ENCODE peak calls at places on chromosome 12, in five cellular contexts. One of them, this sample, is unnamed. For H3K4me1, the result is how much of the 10 kb centered on the place peaks cover.

GRCh38 chr12:124032265-124032886 is 59.4 kb downstream of the ZNF664 start:
- ATAC-seq in upper lobe of left lung: no peak
- ATAC-seq in lung: peak
- ATAC-seq in GM23338: peak
- ATAC-seq in psoas muscle: peak
- ATAC-seq in this sample: no peak

GRCh38 chr12:71478277-71478676 is 38.7 kb downstream of the LGR5 start:
- ATAC-seq in upper lobe of left lung: no peak
- ATAC-seq in lung: no peak
- ATAC-seq in GM23338: no peak
- ATAC-seq in psoas muscle: no peak
- ATAC-seq in this sample: no peak

GRCh38 chr12:68648179-68648578 is 37.5 kb downstream of the RAP1B start:
- ATAC-seq in upper lobe of left lung: no peak
- ATAC-seq in lung: no peak
- ATAC-seq in GM23338: no peak
- ATAC-seq in psoas muscle: no peak
- ATAC-seq in this sample: no peak

GRCh38 chr12:124856132-124856841 is 7.4 kb downstream of the SCARB1 start:
- ATAC-seq in upper lobe of left lung: no peak
- ATAC-seq in lung: no peak
- ATAC-seq in GM23338: peak
- ATAC-seq in psoas muscle: peak
- ATAC-seq in this sample: no peak

GRCh38 chr12:20369164-20370000 is 1.0 kb downstream of the PDE3A start:
- ATAC-seq in upper lobe of left lung: peak
- ATAC-seq in lung: peak
- ATAC-seq in GM23338: peak
- ATAC-seq in psoas muscle: peak
- ATAC-seq in this sample: peak

GRCh38 chr12:100608776-100609175 is 35.3 kb downstream of the GAS2L3 start:
- ATAC-seq in upper lobe of left lung: no peak
- ATAC-seq in lung: peak
- ATAC-seq in GM23338: no peak
- ATAC-seq in psoas muscle: no peak
- ATAC-seq in this sample: no peak

GRCh38 chr12:57755454-57756372 is 810 bp downstream of the MARCHF9 start:
- ATAC-seq in upper lobe of left lung: no peak
- ATAC-seq in lung: no peak
- ATAC-seq in GM23338: peak
- ATAC-seq in psoas muscle: no peak
- ATAC-seq in this sample: no peak

GRCh38 chr12:62730649-62731377 is 204.1 kb downstream of the PPM1H start:
- ATAC-seq in upper lobe of left lung: no peak
- ATAC-seq in lung: peak
- ATAC-seq in GM23338: no peak
- ATAC-seq in psoas muscle: no peak
- ATAC-seq in this sample: no peak

GRCh38 chr12:113778432-113779128 is 187.5 kb downstream of the RBM19 start:
- ATAC-seq in upper lobe of left lung: no peak
- ATAC-seq in lung: no peak
- ATAC-seq in GM23338: peak
- ATAC-seq in psoas muscle: no peak
- ATAC-seq in this sample: no peak

GRCh38 chr12:108610856-108611605 is 13.1 kb upstream of the TMEM119 start:
- ATAC-seq in upper lobe of left lung: no peak
- ATAC-seq in lung: no peak
- ATAC-seq in GM23338: no peak
- ATAC-seq in psoas muscle: no peak
- ATAC-seq in this sample: no peak
- H3K4me1 ChIP-seq in upper lobe of left lung: under half
- H3K4me1 ChIP-seq in lung: under half
- H3K4me1 ChIP-seq in GM23338: under half
- H3K4me1 ChIP-seq in psoas muscle: under half
- H3K4me1 ChIP-seq in this sample: under half

GRCh38 chr12:2341051-2341751 is 288.4 kb downstream of the CACNA1C start:
- ATAC-seq in upper lobe of left lung: no peak
- ATAC-seq in lung: no peak
- ATAC-seq in GM23338: no peak
- ATAC-seq in psoas muscle: peak
- ATAC-seq in this sample: no peak
- H3K4me1 ChIP-seq in upper lobe of left lung: under half
- H3K4me1 ChIP-seq in lung: under half
- H3K4me1 ChIP-seq in GM23338: under half
- H3K4me1 ChIP-seq in psoas muscle: under half
- H3K4me1 ChIP-seq in this sample: half or more

DNA sequence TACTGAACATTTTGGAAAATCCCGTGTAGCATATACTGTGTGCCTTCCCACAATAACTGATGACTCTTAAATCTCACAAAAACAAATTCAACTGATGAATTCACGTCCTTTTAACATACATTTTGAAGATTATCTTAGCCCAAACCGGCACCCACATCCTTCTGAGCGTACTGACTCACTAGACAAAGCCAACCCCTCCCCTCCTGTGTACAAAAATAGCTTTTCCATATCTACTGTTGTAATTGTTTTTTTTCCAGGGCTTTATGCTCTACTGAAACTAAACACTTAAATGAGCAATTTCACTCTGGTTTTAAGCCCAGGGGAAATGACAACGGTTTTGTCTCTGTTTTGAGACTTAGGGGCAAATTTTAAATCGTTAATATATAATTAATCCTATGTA is 109.3 kb upstream of the ATF7IP start:
- ATAC-seq in upper lobe of left lung: no peak
- ATAC-seq in lung: no peak
- ATAC-seq in GM23338: no peak
- ATAC-seq in psoas muscle: no peak
- ATAC-seq in this sample: no peak
- H3K4me1 ChIP-seq in upper lobe of left lung: under half
- H3K4me1 ChIP-seq in lung: under half
- H3K4me1 ChIP-seq in GM23338: under half
- H3K4me1 ChIP-seq in psoas muscle: under half
- H3K4me1 ChIP-seq in this sample: under half

DNA sequence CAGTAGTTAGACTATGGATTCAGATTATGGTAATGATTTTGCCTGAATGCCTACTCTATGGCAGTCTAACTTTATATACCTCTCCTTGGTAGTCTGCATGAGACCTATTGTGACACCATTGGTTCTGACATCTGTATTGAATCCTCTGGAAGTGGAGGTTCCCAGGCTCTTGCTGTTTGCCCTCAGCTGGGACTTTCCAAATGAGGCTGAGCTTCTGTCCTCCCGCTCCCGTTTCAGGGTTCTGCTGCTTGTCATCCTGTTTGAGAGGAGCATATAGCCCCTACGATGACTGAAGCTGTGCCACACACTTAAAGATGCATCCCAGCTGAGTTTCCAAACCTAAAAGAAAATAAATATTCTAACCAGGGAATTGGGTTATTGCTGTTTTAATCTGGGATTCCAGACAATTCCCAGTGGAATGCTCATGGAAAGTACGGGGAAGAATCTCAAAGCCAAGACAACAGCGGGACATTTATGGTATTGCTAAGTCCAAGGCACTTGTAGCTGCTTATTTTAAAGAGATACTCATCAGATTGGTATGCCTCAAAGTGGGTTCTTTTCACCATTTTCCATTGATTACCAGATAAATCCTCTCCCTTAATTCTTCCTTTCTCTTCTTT is 105.9 kb downstream of the ETV6 start:
- ATAC-seq in upper lobe of left lung: no peak
- ATAC-seq in lung: no peak
- ATAC-seq in GM23338: no peak
- ATAC-seq in psoas muscle: no peak
- ATAC-seq in this sample: no peak
- H3K4me1 ChIP-seq in upper lobe of left lung: under half
- H3K4me1 ChIP-seq in lung: under half
- H3K4me1 ChIP-seq in GM23338: under half
- H3K4me1 ChIP-seq in psoas muscle: under half
- H3K4me1 ChIP-seq in this sample: under half

GRCh38 chr12:2332266-2332665 is 279.5 kb downstream of the CACNA1C start:
- ATAC-seq in upper lobe of left lung: no peak
- ATAC-seq in lung: no peak
- ATAC-seq in GM23338: no peak
- ATAC-seq in psoas muscle: no peak
- ATAC-seq in this sample: no peak
- H3K4me1 ChIP-seq in upper lobe of left lung: under half
- H3K4me1 ChIP-seq in lung: under half
- H3K4me1 ChIP-seq in GM23338: under half
- H3K4me1 ChIP-seq in psoas muscle: under half
- H3K4me1 ChIP-seq in this sample: under half

DNA sequence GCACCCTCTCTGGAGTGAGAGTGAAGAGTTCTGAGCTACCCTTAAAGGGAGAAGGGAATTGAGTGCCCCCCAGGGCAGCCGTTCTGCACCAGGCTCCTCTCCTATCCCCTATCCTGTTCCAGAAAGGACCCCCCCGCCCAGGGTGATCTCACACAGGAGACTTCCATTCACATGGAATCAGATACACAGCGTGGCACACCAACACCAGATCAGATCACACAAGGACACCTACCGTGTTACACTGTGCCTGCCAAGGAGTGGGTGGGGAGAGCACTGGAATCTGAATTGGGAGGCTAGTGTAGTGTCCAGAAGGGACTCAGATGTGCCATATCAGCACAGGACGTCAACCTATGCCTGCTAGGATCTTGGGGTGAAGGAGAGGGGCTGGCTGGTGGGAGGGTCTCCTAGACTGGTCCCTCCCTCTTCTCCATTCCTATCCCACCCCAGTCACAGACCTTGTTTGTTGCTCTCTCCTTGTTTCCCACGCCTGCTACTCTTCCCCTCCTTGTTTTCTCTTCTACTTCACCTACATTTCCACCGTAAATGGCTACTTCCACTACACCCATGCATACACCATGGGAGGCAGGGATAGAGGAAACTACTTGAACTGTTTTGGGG is 2.3 kb downstream of the PTMS start:
- ATAC-seq in upper lobe of left lung: no peak
- ATAC-seq in lung: no peak
- ATAC-seq in GM23338: peak
- ATAC-seq in psoas muscle: no peak
- ATAC-seq in this sample: no peak
- H3K4me1 ChIP-seq in upper lobe of left lung: half or more
- H3K4me1 ChIP-seq in lung: under half
- H3K4me1 ChIP-seq in GM23338: half or more
- H3K4me1 ChIP-seq in psoas muscle: under half
- H3K4me1 ChIP-seq in this sample: half or more

GRCh38 chr12:49957570-49957967 is 4.1 kb upstream of the AQP5 start:
- ATAC-seq in upper lobe of left lung: no peak
- ATAC-seq in lung: no peak
- ATAC-seq in GM23338: no peak
- ATAC-seq in psoas muscle: no peak
- ATAC-seq in this sample: no peak
- H3K4me1 ChIP-seq in upper lobe of left lung: half or more
- H3K4me1 ChIP-seq in lung: under half
- H3K4me1 ChIP-seq in GM23338: under half
- H3K4me1 ChIP-seq in psoas muscle: under half
- H3K4me1 ChIP-seq in this sample: under half

DNA sequence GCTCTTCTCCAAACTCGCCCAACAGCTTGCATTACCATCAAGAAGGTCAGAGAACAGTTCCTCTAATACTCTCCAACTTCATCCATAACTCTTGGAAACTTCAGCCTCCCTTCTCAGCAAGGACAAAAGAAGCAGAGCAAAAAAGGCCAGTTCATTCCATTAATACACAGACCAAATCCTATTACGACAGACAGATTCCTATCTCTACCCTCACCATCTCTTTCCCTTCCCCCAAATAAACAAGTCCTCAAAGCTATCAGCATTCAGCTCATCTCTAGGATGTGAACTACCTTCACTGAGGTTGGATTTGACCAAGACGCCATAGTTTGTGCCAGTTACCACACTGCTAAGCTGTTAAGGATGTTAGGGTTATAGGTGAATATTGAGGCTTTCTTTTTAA is 25.2 kb downstream of the SINHCAF start:
- ATAC-seq in upper lobe of left lung: no peak
- ATAC-seq in lung: no peak
- ATAC-seq in GM23338: no peak
- ATAC-seq in psoas muscle: no peak
- ATAC-seq in this sample: no peak
- H3K4me1 ChIP-seq in upper lobe of left lung: under half
- H3K4me1 ChIP-seq in lung: under half
- H3K4me1 ChIP-seq in GM23338: under half
- H3K4me1 ChIP-seq in psoas muscle: under half
- H3K4me1 ChIP-seq in this sample: under half

GRCh38 chr12:65999564-66000280 is 130.8 kb downstream of the LLPH start:
- ATAC-seq in upper lobe of left lung: no peak
- ATAC-seq in lung: no peak
- ATAC-seq in GM23338: no peak
- ATAC-seq in psoas muscle: no peak
- ATAC-seq in this sample: no peak

GRCh38 chr12:65998536-65999530 is 131.7 kb downstream of the LLPH start:
- ATAC-seq in upper lobe of left lung: no peak
- ATAC-seq in lung: no peak
- ATAC-seq in GM23338: no peak
- ATAC-seq in psoas muscle: no peak
- ATAC-seq in this sample: no peak

GRCh38 chr12:66002812-66003211 is 127.7 kb downstream of the LLPH start:
- ATAC-seq in upper lobe of left lung: no peak
- ATAC-seq in lung: no peak
- ATAC-seq in GM23338: no peak
- ATAC-seq in psoas muscle: no peak
- ATAC-seq in this sample: no peak

GRCh38 chr12:65998031-65998430 is 132.5 kb downstream of the LLPH start:
- ATAC-seq in upper lobe of left lung: no peak
- ATAC-seq in lung: peak
- ATAC-seq in GM23338: no peak
- ATAC-seq in psoas muscle: no peak
- ATAC-seq in this sample: no peak

GRCh38 chr12:66000958-66001357 is 129.6 kb downstream of the LLPH start:
- ATAC-seq in upper lobe of left lung: no peak
- ATAC-seq in lung: no peak
- ATAC-seq in GM23338: no peak
- ATAC-seq in psoas muscle: no peak
- ATAC-seq in this sample: no peak
- H3K4me1 ChIP-seq in upper lobe of left lung: under half
- H3K4me1 ChIP-seq in lung: under half
- H3K4me1 ChIP-seq in GM23338: under half
- H3K4me1 ChIP-seq in psoas muscle: under half
- H3K4me1 ChIP-seq in this sample: under half

This sample was measured in gastroesophageal sphincter.